ENCODE peak calls at places on chromosomes 1 and 21, in five cellular contexts. J is body of pancreas, R is Peyer's patch, U is OCI-LY7, M is psoas muscle. Y is an unnamed sample.
A peak's percentile ranks its signal among the peaks of the same experiment; 100 is the strongest.

GRCh38 chr1:63674238-63674864 is 81.1 kb downstream of the PGM1 start:
- DNase-seq in J (peak; percentile 97), R (peak; percentile 90), U (peak; percentile 45), M (peak; percentile 74), Y (peak; percentile 94)

GRCh38 chr1:232316864-232317263 is 313.1 kb downstream of the SIPA1L2 start:
- DNase-seq in J (no peak), R (no peak), U (no peak), M (no peak), Y (no peak)

GRCh38 chr1:222828939-222829338 is 14.1 kb downstream of the DISP1 start:
- DNase-seq in J (no peak), R (no peak), U (peak; percentile 7), M (no peak), Y (no peak)

GRCh38 chr1:6286266-6286665 is 25.4 kb upstream of the GPR153 start:
- DNase-seq in J (no peak), R (no peak), U (no peak), M (no peak), Y (no peak)

GRCh38 chr1:68600049-68600661 is 103.3 kb upstream of the DEPDC1 start:
- DNase-seq in J (peak; percentile 20), R (no peak), U (peak; percentile 7), M (no peak), Y (no peak)

GRCh38 chr1:231508941-231509340 is 19.5 kb upstream of the TSNAX start:
- DNase-seq in J (no peak), R (no peak), U (no peak), M (no peak), Y (no peak)

GRCh38 chr21:38349111-38349746 is 92.4 kb downstream of the KCNJ15 start:
- DNase-seq in J (no peak), R (no peak), U (no peak), M (no peak), Y (no peak)

GRCh38 chr21:42013338-42013737 is 3.2 kb upstream of the ZBTB21 start:
- DNase-seq in J (no peak), R (no peak), U (no peak), M (no peak), Y (no peak)

GRCh38 chr1:76433528-76433927 is 359.0 kb downstream of the ST6GALNAC3 start:
- DNase-seq in J (no peak), R (no peak), U (no peak), M (no peak), Y (no peak)

GRCh38 chr1:205374205-205375078 is 17.7 kb upstream of the KLHDC8A start:
- DNase-seq in J (no peak), R (no peak), U (no peak), M (no peak), Y (no peak)

GRCh38 chr1:183279835-183280234 is 93.8 kb downstream of the LAMC2 start:
- DNase-seq in J (peak; percentile 63), R (no peak), U (no peak), M (peak; percentile 71), Y (peak; percentile 27)

GRCh38 chr21:23402929-23403520 is 2204.3 kb downstream of the MRPL39 start:
- DNase-seq in J (no peak), R (no peak), U (no peak), M (no peak), Y (no peak)

GRCh38 chr1:18951416-18951815 is 5.1 kb downstream of the IFFO2 start:
- DNase-seq in J (no peak), R (peak; percentile 64), U (peak; percentile 10), M (no peak), Y (no peak)

GRCh38 chr1:28796321-28797213 is 15.4 kb upstream of the OPRD1 start:
- DNase-seq in J (no peak), R (no peak), U (no peak), M (no peak), Y (no peak)

GRCh38 chr1:107669996-107670395 is 295.0 kb downstream of the VAV3 start:
- DNase-seq in J (peak; percentile 70), R (peak; percentile 60), U (no peak), M (no peak), Y (peak; percentile 91)

GRCh38 chr1:22154626-22155025 is 11.7 kb upstream of the WNT4 start:
- DNase-seq in J (no peak), R (no peak), U (no peak), M (no peak), Y (no peak)

GRCh38 chr1:53641481-53642214 is 97.3 kb downstream of the GLIS1 start:
- DNase-seq in J (no peak), R (peak; percentile 17), U (no peak), M (no peak), Y (no peak)

GRCh38 chr1:201912832-201913231 is 24.1 kb downstream of the SHISA4 start:
- DNase-seq in J (no peak), R (peak; percentile 52), U (no peak), M (peak; percentile 54), Y (no peak)

GRCh38 chr1:2098839-2099785 is 48.9 kb downstream of the PRKCZ start:
- DNase-seq in J (no peak), R (no peak), U (no peak), M (no peak), Y (no peak)

GRCh38 chr1:209627349-209628196 is 24.7 kb downstream of the LAMB3 start:
- DNase-seq in J (peak; percentile 66), R (peak; percentile 86), U (peak; percentile 53), M (peak; percentile 91), Y (peak; percentile 79)

GRCh38 chr21:16058896-16059295 is 329.1 kb downstream of the USP25 start:
- DNase-seq in J (no peak), R (no peak), U (no peak), M (no peak), Y (no peak)

GRCh38 chr1:99691175-99691574 is 45.3 kb downstream of the PALMD start:
- DNase-seq in J (no peak), R (no peak), U (no peak), M (no peak), Y (no peak)

GRCh38 chr1:22228074-22228473 is 85.2 kb upstream of the WNT4 start:
- DNase-seq in J (no peak), R (no peak), U (no peak), M (no peak), Y (no peak)

GRCh38 chr1:56409112-56409691 is 170.2 kb downstream of the PLPP3 start:
- DNase-seq in J (peak; percentile 75), R (peak; percentile 88), U (peak; percentile 51), M (peak; percentile 61), Y (peak; percentile 77)

GRCh38 chr1:89125571-89126233 is at the start of gene GBP2:
- DNase-seq in J (no peak), R (peak; percentile 55), U (no peak), M (no peak), Y (no peak)

GRCh38 chr1:104182251-104182650 is 432.6 kb downstream of the AMY1C start:
- DNase-seq in J (no peak), R (no peak), U (no peak), M (no peak), Y (no peak)

GRCh38 chr1:175163702-175164101 is 28.9 kb downstream of the KIAA0040 start:
- DNase-seq in J (no peak), R (no peak), U (no peak), M (no peak), Y (no peak)

GRCh38 chr1:191086910-191087309 is 609.2 kb upstream of the BRINP3 start:
- DNase-seq in J (no peak), R (no peak), U (no peak), M (no peak), Y (no peak)

GRCh38 chr1:21220815-21221214 is 44.1 kb upstream of the EIF4G3 start:
- DNase-seq in J (peak; percentile 20), R (no peak), U (no peak), M (no peak), Y (no peak)

GRCh38 chr1:226661965-226662364 is 77.1 kb downstream of the ITPKB start:
- DNase-seq in J (no peak), R (no peak), U (no peak), M (peak; percentile 43), Y (no peak)

GRCh38 chr1:226662704-226663326 is 76.3 kb downstream of the ITPKB start:
- DNase-seq in J (peak; percentile 86), R (peak; percentile 94), U (peak; percentile 98), M (peak; percentile 91), Y (peak; percentile 59)

GRCh38 chr1:226664413-226665101 is 74.5 kb downstream of the ITPKB start:
- DNase-seq in J (peak; percentile 81), R (no peak), U (no peak), M (peak; percentile 73), Y (peak; percentile 74)

GRCh38 chr1:226661271-226661670 is 77.8 kb downstream of the ITPKB start:
- DNase-seq in J (no peak), R (no peak), U (no peak), M (peak; percentile 24), Y (no peak)

GRCh38 chr1:226663327-226663704 is 75.8 kb downstream of the ITPKB start:
- DNase-seq in J (no peak), R (no peak), U (no peak), M (no peak), Y (no peak)
- H3K27ac ChIP-seq in J (peak overlapping the region; percentile 73), R (peak overlapping the region; percentile 66), U (no peak overlapping the region), M (peak overlapping the region; percentile 77), Y (no peak overlapping the region)

DNA sequence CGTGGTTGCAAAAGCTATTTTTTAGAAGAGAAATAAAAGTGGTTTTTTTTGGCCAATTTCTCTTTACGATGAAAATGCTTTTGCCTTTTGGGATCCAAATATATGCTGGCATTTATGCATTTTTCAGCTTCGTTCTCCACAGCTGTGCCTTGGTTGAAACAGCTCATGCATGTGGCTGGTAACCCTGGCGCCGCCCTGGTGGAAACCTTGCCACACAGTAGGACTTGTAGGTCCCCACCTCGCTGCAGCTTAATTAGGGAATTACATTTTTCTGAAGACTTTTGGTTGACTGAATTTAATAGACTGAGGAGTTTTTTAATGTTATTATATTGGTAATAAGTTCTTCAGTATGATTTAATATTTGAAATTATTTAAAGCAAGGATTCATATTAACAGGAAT is 12.7 kb upstream of the PCP4 start:
- DNase-seq in J (no peak), R (no peak), U (no peak), M (no peak), Y (no peak)
- TF ChIP-seq CTCF in J (no peak), R (no peak), U (peak; percentile 52), M (no peak), Y (no peak)

GRCh38 chr1:38018864-38019343 is 6.4 kb downstream of the UTP11 start:
- DNase-seq in J (no peak), R (no peak), U (peak; percentile 60), M (no peak), Y (no peak)
- H3K27ac ChIP-seq in J (no peak overlapping the region), R (no peak overlapping the region), U (no peak overlapping the region), M (peak overlapping the region; percentile 98), Y (no peak overlapping the region)

GRCh38 chr1:87330201-87330953 is 1.7 kb downstream of the LMO4 start:
- DNase-seq in J (peak; percentile 30), R (peak; percentile 68), U (no peak), M (no peak), Y (peak; percentile 34)

GRCh38 chr1:87327362-87328120 is 1.1 kb upstream of the LMO4 start:
- DNase-seq in J (no peak), R (no peak), U (no peak), M (no peak), Y (no peak)

GRCh38 chr1:87329756-87330200 is 1.1 kb downstream of the LMO4 start:
- DNase-seq in J (no peak), R (no peak), U (no peak), M (no peak), Y (no peak)

GRCh38 chr1:87328121-87329050 is at the start of gene LMO4:
- DNase-seq in J (peak; percentile 98), R (peak; percentile 98), U (peak; percentile 96), M (peak; percentile 97), Y (peak; percentile 97)

GRCh38 chr1:87329051-87329755 is 523 bp downstream of the LMO4 start:
- DNase-seq in J (peak; percentile 70), R (peak; percentile 70), U (peak; percentile 56), M (peak; percentile 71), Y (peak; percentile 56)
- TF ChIP-seq CTCF in J (no peak), R (no peak), U (no peak), M (no peak), Y (no peak)

Y was measured in stomach.